ENCODE peak calls at places on chromosomes 6 and 20, in five cellular contexts. X is AG04450, D is RWPE2, U is Peyer's patch, P is psoas muscle. F is an unnamed sample.

GRCh38 chr20:50980851-50981713 is 22.5 kb downstream of the MOCS3 start:
- DNase-seq in X (no peak), U (no peak), D (no peak), P (no peak), F (no peak)

GRCh38 chr20:3705970-3706739 is 6.2 kb downstream of the SIGLEC1 start:
- DNase-seq in P (peak), U (no peak), X (no peak), D (no peak), F (no peak)

GRCh38 chr20:25049261-25050060 is 8.5 kb downstream of the ACSS1 start:
- DNase-seq in U (peak), X (no peak), P (peak), D (peak), F (peak)

GRCh38 chr6:52640170-52640569 is 30.7 kb upstream of the TMEM14A start:
- DNase-seq in P (no peak), D (no peak), X (no peak), U (no peak), F (no peak)

GRCh38 chr20:13432126-13432525 is 206.6 kb downstream of the TASP1 start:
- DNase-seq in X (no peak), P (no peak), D (no peak), U (no peak), F (no peak)

GRCh38 chr6:156808287-156808686 is 31.1 kb downstream of the ARID1B start:
- DNase-seq in X (no peak), P (no peak), U (no peak), D (no peak), F (no peak)

GRCh38 chr6:195861-196360 is 96.4 kb upstream of the DUSP22 start:
- DNase-seq in D (no peak), X (no peak), U (no peak), P (no peak), F (no peak)

GRCh38 chr20:58650181-58650775 is 805 bp upstream of the STX16 start:
- DNase-seq in D (no peak), U (peak), X (no peak), P (no peak), F (no peak)

GRCh38 chr20:52637201-52637600 is 335.0 kb upstream of the TSHZ2 start:
- DNase-seq in X (no peak), P (no peak), U (no peak), D (no peak), F (no peak)

GRCh38 chr6:13359287-13359686 is 30.9 kb upstream of the TBC1D7 start:
- DNase-seq in U (no peak), P (no peak), D (no peak), X (no peak), F (no peak)

GRCh38 chr20:63176035-63176434 is 39.9 kb downstream of the YTHDF1 start:
- DNase-seq in U (no peak), X (no peak), D (no peak), P (no peak), F (no peak)

GRCh38 chr6:134551245-134551960 is 233.5 kb upstream of the SGK1 start:
- DNase-seq in U (no peak), X (peak), P (no peak), D (no peak), F (no peak)

GRCh38 chr6:34536959-34537848 is 18.9 kb downstream of the SPDEF start:
- DNase-seq in U (no peak), D (no peak), P (no peak), X (no peak), F (no peak)

GRCh38 chr6:124683507-124683906 is 278.7 kb upstream of the RNF217 start:
- DNase-seq in P (no peak), D (no peak), U (no peak), X (no peak), F (no peak)
- TF ChIP-seq CTCF in P (no peak), D (no peak), U (no peak), X (no peak), F (no peak)

DNA sequence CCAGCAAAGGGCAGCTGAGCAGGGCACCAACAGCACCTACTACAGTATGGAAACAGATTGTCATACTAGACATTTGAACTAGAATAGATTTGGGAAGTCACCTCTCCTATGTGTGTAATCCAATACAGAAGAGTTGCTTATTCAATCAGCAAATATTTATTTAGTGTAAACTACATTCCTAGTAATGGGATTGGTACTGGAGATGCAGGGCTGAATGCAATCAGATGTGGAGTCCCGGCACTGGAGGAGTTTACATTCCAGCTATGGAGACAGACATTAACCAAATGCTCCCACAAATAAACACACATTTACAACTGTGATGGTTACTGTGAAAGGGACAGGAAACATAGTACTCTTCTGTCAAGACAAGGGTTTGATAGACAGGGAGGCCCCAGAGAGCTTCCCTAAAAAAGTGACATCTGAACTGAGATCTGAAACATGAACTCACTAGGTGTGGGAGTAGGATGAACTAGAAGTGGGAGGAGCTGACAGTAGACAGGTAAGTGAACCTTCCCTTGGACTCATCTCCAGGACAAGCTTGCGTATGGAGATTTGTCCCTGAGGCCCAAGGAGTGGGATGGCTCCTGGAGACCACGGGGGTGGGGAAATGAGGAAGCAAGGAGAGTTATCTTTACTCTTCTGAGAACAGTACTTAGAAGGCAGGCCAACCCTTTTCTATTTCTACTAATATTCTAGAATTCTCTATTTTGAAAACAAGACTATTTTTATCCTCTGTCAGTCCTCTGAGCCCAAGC is 420.5 kb downstream of the MAFB start:
- DNase-seq in P (no peak), U (no peak), D (no peak), X (no peak), F (no peak)
- H3K27ac ChIP-seq in P (no peak), U (no peak), D (no peak), X (no peak), F (no peak)

GRCh38 chr6:149651056-149651455 is 2.5 kb upstream of the KATNA1 start:
- DNase-seq in U (no peak), X (no peak), D (no peak), P (no peak), F (no peak)
- H3K4me3 ChIP-seq in U (no peak), X (no peak), D (no peak), P (no peak), F (no peak)

GRCh38 chr6:143962644-143962929 is 45.5 kb downstream of the PLAGL1 start:
- DNase-seq in D (no peak), U (no peak), P (no peak), X (no peak), F (no peak)
- TF ChIP-seq CTCF in D (peak), U (no peak), P (peak), X (peak), F (no peak)

F was measured in coronary artery.